ENCODE peak calls at places on chromosomes 2 and 18, in eight cellular contexts. F is heart left ventricle, X is uterus, T is ovary, I is stomach, U is transverse colon, W is HCT116, K is tibial nerve. L is an unnamed sample. For H3K4me1, the result is how much of the 10 kb centered on the place peaks cover.

GRCh38 chr2:42129947-42130346 is 39.2 kb upstream of the EML4 start:
- DNase-seq in F (no peak), X (no peak), T (no peak), I (no peak), U (no peak), W (no peak), K (no peak), L (no peak)

GRCh38 chr2:45938649-45939511 is 287.4 kb downstream of the PRKCE start:
- DNase-seq in F (peak), X (peak), T (peak), I (peak), U (peak), W (peak), K (peak), L (peak)

GRCh38 chr18:75268206-75268605 is 57.6 kb downstream of the TSHZ1 start:
- DNase-seq in F (no peak), X (no peak), T (no peak), I (no peak), U (no peak), W (no peak), K (no peak), L (no peak)

GRCh38 chr2:230664844-230665243 is 47.8 kb upstream of the CAB39 start:
- DNase-seq in F (no peak), X (no peak), T (no peak), I (no peak), U (no peak), W (no peak), K (no peak), L (no peak)

GRCh38 chr2:25590921-25591505 is 82.4 kb downstream of the DTNB start:
- DNase-seq in F (no peak), X (no peak), T (no peak), I (no peak), U (no peak), W (no peak), K (no peak), L (no peak)

GRCh38 chr2:102251042-102251848 is 60.1 kb upstream of the IL1RL1 start:
- DNase-seq in F (peak), X (peak), T (no peak), I (peak), U (peak), W (no peak), K (no peak), L (peak)

GRCh38 chr2:240459401-240460242 is 24.2 kb downstream of the GPC1 start:
- DNase-seq in F (no peak), X (peak), T (peak), I (no peak), U (no peak), W (no peak), K (no peak), L (peak)

GRCh38 chr2:45412754-45413379 is 198.2 kb downstream of the SRBD1 start:
- DNase-seq in F (no peak), X (no peak), T (no peak), I (no peak), U (no peak), W (no peak), K (no peak), L (no peak)

GRCh38 chr2:216839626-216840132 is 20.2 kb downstream of the TNP1 start:
- DNase-seq in F (no peak), X (no peak), T (no peak), I (no peak), U (no peak), W (no peak), K (no peak), L (no peak)

GRCh38 chr2:124609667-124610066 is 584.6 kb downstream of the CNTNAP5 start:
- DNase-seq in F (no peak), X (no peak), T (no peak), I (no peak), U (no peak), W (no peak), K (no peak), L (no peak)

DNA sequence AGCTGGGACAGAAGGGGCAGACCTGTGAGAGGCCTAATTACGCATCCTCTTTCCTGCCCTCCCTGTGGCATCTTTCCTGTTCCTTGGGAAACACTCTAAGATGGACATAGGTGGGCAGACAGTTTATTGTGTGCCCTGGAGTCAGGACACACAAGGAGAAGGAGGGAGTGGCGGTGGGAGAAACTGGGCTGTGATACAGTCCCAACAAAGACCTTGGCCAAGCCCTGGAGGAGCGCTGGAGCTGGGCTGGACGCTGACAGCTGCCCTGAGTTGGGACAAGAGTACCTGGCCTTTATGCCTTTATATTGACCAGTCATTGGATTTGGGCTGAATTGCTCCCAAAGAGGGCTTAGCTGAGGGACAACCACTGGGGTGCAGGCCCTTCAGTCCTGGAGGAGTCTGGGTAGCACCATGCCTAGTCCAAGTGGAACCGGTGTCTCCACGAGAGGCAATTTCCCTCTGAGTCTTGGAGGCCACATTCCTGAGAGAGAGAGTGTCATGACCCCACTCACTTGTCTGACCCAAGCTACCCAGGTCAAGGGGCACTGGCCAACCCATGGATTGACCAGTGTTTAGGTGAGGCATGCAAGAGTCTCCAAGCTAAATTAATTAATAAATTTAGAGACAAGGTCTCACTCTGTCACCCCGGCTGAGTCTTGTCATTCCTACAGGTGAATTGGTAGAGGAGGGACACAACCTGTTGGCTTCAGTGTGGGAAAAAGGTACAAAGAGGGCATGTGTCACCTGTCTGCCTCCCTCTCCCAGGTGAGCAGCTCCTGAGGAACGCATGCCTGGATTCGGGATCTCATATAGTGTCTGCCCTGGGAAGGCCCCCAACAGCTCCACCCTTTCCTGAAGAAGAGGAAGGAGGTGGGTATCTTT is 107.1 kb upstream of the ST3GAL5 start:
- DNase-seq in F (no peak), X (no peak), T (no peak), I (no peak), U (no peak), W (no peak), K (no peak), L (no peak)
- H3K4me1 ChIP-seq in F (half or more), X (under half), T (under half), I (under half), U (under half), W (under half), K (half or more), L (under half)

DNA sequence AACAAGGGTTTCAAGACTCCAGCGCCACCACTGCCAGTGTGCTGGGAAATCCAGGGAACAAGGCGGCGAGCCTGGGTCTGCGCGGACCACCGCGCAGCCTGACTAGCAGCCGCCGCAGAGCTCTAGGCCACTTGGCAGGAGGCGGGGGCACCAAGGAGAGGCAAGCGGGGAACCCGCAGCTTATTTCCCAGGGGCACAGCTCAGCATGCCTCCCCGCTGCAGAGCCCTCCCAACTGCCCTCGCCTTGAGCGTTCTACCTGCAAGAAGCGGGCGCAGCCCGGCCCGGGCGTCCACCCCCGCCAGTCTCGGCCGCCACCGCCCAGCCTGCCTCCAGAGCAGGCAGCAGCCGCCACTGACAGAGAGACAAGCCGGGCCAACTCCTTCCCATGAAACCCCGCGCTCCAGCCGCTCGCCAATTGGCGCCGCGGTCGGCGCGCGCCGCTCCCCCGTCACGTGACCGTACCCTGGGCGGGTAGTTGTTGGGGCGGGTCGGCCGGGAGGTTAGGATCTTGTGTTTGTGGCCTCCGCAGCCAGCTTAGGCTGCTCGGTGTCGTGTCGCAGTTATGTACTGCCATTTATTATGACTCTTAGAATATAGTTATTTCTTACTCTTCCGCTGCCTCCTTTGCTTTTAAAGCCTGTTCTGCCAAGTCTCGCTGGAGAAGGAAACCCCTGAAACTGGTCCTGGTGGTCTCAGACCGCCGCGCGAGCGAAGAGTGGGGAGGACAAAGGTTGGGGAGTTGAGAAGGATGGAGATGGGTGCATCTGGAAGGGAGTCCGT is at the start of gene LNPK:
- DNase-seq in F (peak), X (peak), T (peak), I (peak), U (peak), W (peak), K (peak), L (peak)
- TF ChIP-seq POLR2A in F (peak), X (peak), T (peak), I (no peak), U (peak), W (peak), K (peak), L (peak)

GRCh38 chr2:29114514-29114840 is 738 bp upstream of the CLIP4 start:
- DNase-seq in F (no peak), X (no peak), T (peak), I (no peak), U (no peak), W (no peak), K (no peak), L (no peak)
- H3K4me1 ChIP-seq in F (under half), X (under half), T (under half), I (under half), U (under half), W (half or more), K (under half), L (under half)

GRCh38 chr2:85584354-85584856 is at the start of gene VAMP5:
- DNase-seq in F (peak), X (peak), T (no peak), I (peak), U (peak), W (no peak), K (no peak), L (no peak)
- TF ChIP-seq POLR2A in F (no peak), X (peak), T (no peak), I (no peak), U (peak), W (no peak), K (no peak), L (peak)